ENCODE peak calls at places on chromosomes 6 and 20, in ten cellular contexts. P is GM13977, W is SHP77 treated with DMSO at 0.1 percent for 48 hours, Z is lower lobe of right lung, E is NCI-H2081, L is heart right ventricle, K is progenitor cell of endocrine pancreas, Y is aorta, C is skeletal muscle cell, D is amniotic stem cell. F is an unnamed sample.

GRCh38 chr6:158303210-158303731 is 9.0 kb upstream of the TULP4 start:
- DNase-seq in P (no peak), W (no peak), Z (no peak), E (no peak), L (no peak), K (no peak), Y (no peak), C (no peak), D (no peak), F (no peak)

GRCh38 chr20:13922241-13922640 is 68.2 kb downstream of the SEL1L2 start:
- DNase-seq in P (no peak), W (no peak), Z (no peak), E (no peak), L (no peak), K (no peak), Y (no peak), C (no peak), D (no peak), F (no peak)

GRCh38 chr20:61271273-61272221 is 19.5 kb downstream of the CDH4 start:
- DNase-seq in P (no peak), W (no peak), Z (no peak), E (no peak), L (no peak), K (no peak), Y (no peak), C (no peak), D (no peak), F (no peak)

GRCh38 chr20:37071481-37071911 is 24.3 kb downstream of the RBL1 start:
- DNase-seq in P (no peak), W (no peak), Z (no peak), E (no peak), L (no peak), K (no peak), Y (no peak), C (peak; percentile 4), D (peak; percentile 40), F (no peak)

GRCh38 chr20:10719740-10720380 is 46.1 kb upstream of the JAG1 start:
- DNase-seq in P (no peak), W (no peak), Z (no peak), E (no peak), L (no peak), K (no peak), Y (no peak), C (no peak), D (no peak), F (no peak)

GRCh38 chr6:16130932-16131387 is 2.1 kb downstream of the MYLIP start:
- DNase-seq in P (peak; percentile 75), W (peak; percentile 15), Z (no peak), E (no peak), L (no peak), K (no peak), Y (no peak), C (peak; percentile 56), D (peak; percentile 35), F (no peak)

GRCh38 chr20:51335329-51335841 is 207.1 kb downstream of the NFATC2 start:
- DNase-seq in P (peak; percentile 69), W (no peak), Z (no peak), E (no peak), L (no peak), K (no peak), Y (no peak), C (peak; percentile 100), D (peak; percentile 94), F (no peak)

GRCh38 chr6:110389689-110390382 is 25.5 kb downstream of the DDO start:
- DNase-seq in P (no peak), W (no peak), Z (no peak), E (no peak), L (no peak), K (no peak), Y (no peak), C (no peak), D (no peak), F (no peak)

GRCh38 chr6:33392168-33392947 is 735 bp downstream of the KIFC1 start:
- DNase-seq in P (peak; percentile 45), W (no peak), Z (no peak), E (peak; percentile 19), L (no peak), K (no peak), Y (no peak), C (no peak), D (no peak), F (no peak)

GRCh38 chr6:39426057-39426592 is 103.6 kb upstream of the KCNK16 start:
- DNase-seq in P (no peak), W (no peak), Z (no peak), E (no peak), L (no peak), K (no peak), Y (no peak), C (peak; percentile 56), D (peak; percentile 19), F (no peak)

GRCh38 chr6:102571236-102571908 is 1177.9 kb downstream of the GRIK2 start:
- DNase-seq in P (no peak), W (no peak), Z (no peak), E (no peak), L (no peak), K (no peak), Y (no peak), C (no peak), D (peak; percentile 5), F (no peak)

GRCh38 chr6:157157228-157157627 is 166.1 kb downstream of the TMEM242 start:
- DNase-seq in P (no peak), W (peak; percentile 53), Z (no peak), E (peak; percentile 9), L (no peak), K (no peak), Y (no peak), C (no peak), D (no peak), F (no peak)

GRCh38 chr6:4668271-4669179 is 107.7 kb upstream of the CDYL start:
- DNase-seq in P (no peak), W (no peak), Z (no peak), E (no peak), L (no peak), K (no peak), Y (no peak), C (peak; percentile 39), D (no peak), F (no peak)

GRCh38 chr6:84284428-84285033 is 57.1 kb upstream of the CEP162 start:
- DNase-seq in P (peak; percentile 5), W (peak; percentile 12), Z (no peak), E (peak; percentile 7), L (no peak), K (no peak), Y (no peak), C (no peak), D (no peak), F (no peak)

GRCh38 chr6:31622678-31623077 is 2.2 kb downstream of the PRRC2A start:
- DNase-seq in P (no peak), W (no peak), Z (peak; percentile 66), E (no peak), L (no peak), K (no peak), Y (no peak), C (no peak), D (no peak), F (no peak)

GRCh38 chr20:46164166-46164565 is 46.1 kb downstream of the CD40 start:
- DNase-seq in P (no peak), W (no peak), Z (no peak), E (no peak), L (no peak), K (no peak), Y (no peak), C (no peak), D (no peak), F (no peak)

GRCh38 chr6:32980488-32981038 is 12.2 kb downstream of the BRD2 start:
- DNase-seq in P (no peak), W (no peak), Z (no peak), E (no peak), L (no peak), K (no peak), Y (no peak), C (no peak), D (no peak), F (no peak)

GRCh38 chr6:8054276-8054675 is 9.9 kb downstream of the BLOC1S5 start:
- DNase-seq in P (no peak), W (no peak), Z (no peak), E (no peak), L (no peak), K (no peak), Y (no peak), C (no peak), D (no peak), F (no peak)

GRCh38 chr6:37171141-37171969 is 1.4 kb downstream of the PIM1 start:
- DNase-seq in P (no peak), W (no peak), Z (peak; percentile 66), E (no peak), L (peak; percentile 57), K (peak; percentile 23), Y (peak; percentile 85), C (no peak), D (no peak), F (peak; percentile 85)

GRCh38 chr6:170004585-170005210 is 253.3 kb downstream of the ERMARD start:
- DNase-seq in P (no peak), W (no peak), Z (no peak), E (no peak), L (no peak), K (no peak), Y (peak; percentile 22), C (no peak), D (no peak), F (no peak)

GRCh38 chr6:135215563-135215962 is 34.5 kb downstream of the MYB start:
- DNase-seq in P (no peak), W (no peak), Z (no peak), E (no peak), L (no peak), K (no peak), Y (no peak), C (no peak), D (no peak), F (no peak)

GRCh38 chr20:38804682-38805501 is 605 bp upstream of the PPP1R16B start:
- DNase-seq in P (peak; percentile 63), W (no peak), Z (peak; percentile 51), E (no peak), L (peak; percentile 32), K (no peak), Y (no peak), C (no peak), D (no peak), F (no peak)

GRCh38 chr20:708956-709355 is 33.4 kb upstream of the SCRT2 start:
- DNase-seq in P (no peak), W (no peak), Z (no peak), E (no peak), L (no peak), K (no peak), Y (no peak), C (no peak), D (no peak), F (no peak)

GRCh38 chr6:109261815-109262214 is 120.5 kb downstream of the CD164 start:
- DNase-seq in P (no peak), W (no peak), Z (no peak), E (no peak), L (no peak), K (no peak), Y (no peak), C (no peak), D (no peak), F (no peak)

GRCh38 chr6:92376711-92377110 is 1042.6 kb downstream of the EPHA7 start:
- DNase-seq in P (no peak), W (peak; percentile 75), Z (no peak), E (no peak), L (no peak), K (no peak), Y (no peak), C (no peak), D (no peak), F (no peak)

GRCh38 chr20:57680131-57680716 is 29.6 kb downstream of the PMEPA1 start:
- DNase-seq in P (peak; percentile 81), W (no peak), Z (no peak), E (no peak), L (no peak), K (no peak), Y (no peak), C (no peak), D (no peak), F (no peak)

GRCh38 chr6:152170702-152171667 is 363.5 kb downstream of the ESR1 start:
- DNase-seq in P (peak; percentile 60), W (no peak), Z (no peak), E (no peak), L (no peak), K (no peak), Y (no peak), C (no peak), D (no peak), F (no peak)

GRCh38 chr6:139153876-139154275 is 19.0 kb downstream of the HECA start:
- DNase-seq in P (no peak), W (no peak), Z (no peak), E (no peak), L (no peak), K (no peak), Y (no peak), C (peak; percentile 39), D (no peak), F (no peak)